ENCODE peak calls at places on chromosomes 3 and 15, in five cellular contexts. M, Y, P, V and E are unnamed samples.

GRCh38 chr15:27429577-27429976 is 458.6 kb downstream of the GABRG3 start:
- DNase-seq in P (no peak), V (no peak), M (no peak), Y (no peak), E (no peak)

GRCh38 chr15:64571857-64572291 is 111.5 kb downstream of the ZNF609 start:
- DNase-seq in P (no peak), Y (no peak), M (no peak), V (no peak), E (no peak)

GRCh38 chr3:195929452-195929851 is 21.1 kb upstream of the TNK2 start:
- DNase-seq in P (no peak), V (no peak), Y (no peak), M (no peak), E (no peak)

GRCh38 chr15:100515758-100516157 is 13.0 kb downstream of the CERS3 start:
- DNase-seq in Y (no peak), V (no peak), P (no peak), M (no peak), E (no peak)

GRCh38 chr15:92157666-92158298 is 235.9 kb upstream of the ST8SIA2 start:
- DNase-seq in P (no peak), Y (no peak), V (no peak), M (no peak), E (no peak)

GRCh38 chr15:32872606-32873291 is 154.9 kb downstream of the GREM1 start:
- DNase-seq in P (no peak), V (no peak), M (no peak), Y (peak; percentile 49), E (no peak)

GRCh38 chr3:72111265-72111972 is 326.5 kb upstream of the PROK2 start:
- DNase-seq in V (no peak), P (no peak), Y (no peak), M (no peak), E (no peak)

GRCh38 chr15:82851981-82852511 is 42.6 kb downstream of the WHAMM start:
- DNase-seq in V (no peak), P (no peak), Y (peak; percentile 10), M (no peak), E (no peak)

GRCh38 chr3:50610181-50610971 is 1.2 kb downstream of the CISH start:
- DNase-seq in P (no peak), Y (no peak), M (no peak), V (no peak), E (no peak)

GRCh38 chr3:17411157-17411877 is 331.1 kb downstream of the TBC1D5 start:
- DNase-seq in V (no peak), P (peak; percentile 45), M (no peak), Y (no peak), E (no peak)

GRCh38 chr15:63553388-63553791 is 43.8 kb upstream of the FBXL22 start:
- DNase-seq in M (no peak), V (no peak), Y (peak; percentile 83), P (no peak), E (no peak)

GRCh38 chr3:41598804-41599481 is 363.0 kb downstream of the ULK4 start:
- DNase-seq in Y (peak; percentile 24), M (no peak), V (no peak), P (no peak), E (no peak)

GRCh38 chr15:64343222-64343621 is 12.8 kb downstream of the CSNK1G1 start:
- DNase-seq in Y (peak; percentile 8), V (no peak), P (no peak), M (no peak), E (no peak)

GRCh38 chr3:23960649-23961048 is 15.6 kb downstream of the NR1D2 start:
- DNase-seq in Y (no peak), V (no peak), M (no peak), P (no peak), E (no peak)

GRCh38 chr3:187750513-187751123 is 5.3 kb upstream of the BCL6 start:
- DNase-seq in Y (peak; percentile 45), V (peak; percentile 54), P (no peak), M (peak; percentile 44), E (no peak)

GRCh38 chr3:42179110-42179725 is 86.8 kb downstream of the CCK start:
- DNase-seq in M (peak; percentile 23), Y (peak; percentile 89), V (peak; percentile 48), P (no peak), E (no peak)

GRCh38 chr3:135792174-135792573 is 173.4 kb upstream of the PPP2R3A start:
- DNase-seq in M (peak; percentile 15), P (peak; percentile 49), Y (peak; percentile 10), V (no peak), E (no peak)

GRCh38 chr3:197261164-197261509 is 37.3 kb downstream of the DLG1 start:
- DNase-seq in P (no peak), Y (no peak), V (no peak), M (no peak), E (no peak)

GRCh38 chr3:105906834-105907233 is 38.0 kb upstream of the CBLB start:
- DNase-seq in M (no peak), Y (no peak), P (no peak), V (no peak), E (no peak)

GRCh38 chr15:96887730-96888129 is 557.2 kb downstream of the NR2F2 start:
- DNase-seq in P (no peak), Y (peak; percentile 85), M (no peak), V (no peak), E (no peak)

GRCh38 chr15:31216210-31216911 is 110.3 kb upstream of the KLF13 start:
- DNase-seq in Y (peak; percentile 93), P (peak; percentile 65), M (peak; percentile 49), V (peak; percentile 17), E (peak; percentile 69)